ENCODE peak calls at places on chromosomes 16 and 17, in four cellular contexts. B is NCI-H146, U is heart right ventricle, Y is T-helper 9 cell. K is an unnamed sample.

GRCh38 chr16:2512920-2513404 is 790 bp upstream of the ATP6V0C start:
- DNase-seq in U (no peak), Y (no peak), B (peak; percentile 70), K (no peak)

GRCh38 chr17:10772425-10773380 is 31.2 kb downstream of the TMEM238L start:
- DNase-seq in B (no peak), U (no peak), Y (no peak), K (peak; percentile 7)

GRCh38 chr17:76550712-76551615 is 11.1 kb downstream of the PRCD start:
- DNase-seq in Y (no peak), B (no peak), U (no peak), K (peak; percentile 76)

GRCh38 chr17:7219812-7220592 is at the start of the genes ACADVL and DLG4:
- DNase-seq in U (peak; percentile 94), B (peak; percentile 72), Y (peak; percentile 70), K (no peak)

GRCh38 chr16:50547340-50547865 is 793 bp upstream of the NKD1 start:
- DNase-seq in U (no peak), B (peak; percentile 34), Y (peak; percentile 83), K (peak; percentile 31)

GRCh38 chr16:84252214-84252613 is 12.4 kb upstream of the KCNG4 start:
- DNase-seq in U (no peak), B (no peak), Y (no peak), K (no peak)

GRCh38 chr16:56279132-56279531 is 87.8 kb downstream of the GNAO1 start:
- DNase-seq in B (no peak), Y (peak; percentile 25), U (no peak), K (no peak)

GRCh38 chr17:8941980-8942617 is 23.4 kb downstream of the PIK3R5 start:
- DNase-seq in U (no peak), B (no peak), Y (no peak), K (no peak)

GRCh38 chr16:8867483-8868271 is 1.1 kb downstream of the CARHSP1 start:
- DNase-seq in B (peak; percentile 33), Y (no peak), U (peak; percentile 57), K (no peak)

GRCh38 chr17:59355030-59355694 is 23.7 kb downstream of the YPEL2 start:
- DNase-seq in U (no peak), Y (no peak), B (no peak), K (no peak)

GRCh38 chr17:79003661-79004411 is 5.7 kb downstream of the CANT1 start:
- DNase-seq in U (no peak), Y (no peak), B (no peak), K (no peak)

GRCh38 chr16:23020084-23020483 is 129.2 kb downstream of the USP31 start:
- DNase-seq in B (no peak), U (no peak), Y (no peak), K (no peak)